ENCODE peak calls at places on chromosomes 16 and 17, in four cellular contexts. X is ovary, A is tibial nerve, J is adrenal gland. D is an unnamed sample.

GRCh38 chr16:31487720-31488629 is 5.1 kb downstream of the SLC5A2 start:
- DNase-seq in X (no peak), A (no peak), J (no peak), D (peak)

GRCh38 chr17:75549246-75550138 is 24.0 kb downstream of the LLGL2 start:
- DNase-seq in X (no peak), A (no peak), J (no peak), D (peak)

GRCh38 chr17:8109669-8110455 is 8.5 kb downstream of the ALOXE3 start:
- DNase-seq in X (peak), A (no peak), J (peak), D (peak)

GRCh38 chr17:55818026-55818425 is 67.2 kb downstream of the PCTP start:
- DNase-seq in X (no peak), A (no peak), J (no peak), D (no peak)

GRCh38 chr16:84138824-84139627 is 6.0 kb downstream of the HSDL1 start:
- DNase-seq in X (no peak), A (no peak), J (no peak), D (no peak)

GRCh38 chr17:59756236-59756818 is 48.9 kb downstream of the VMP1 start:
- DNase-seq in X (no peak), A (no peak), J (no peak), D (no peak)

GRCh38 chr17:61161615-61162134 is 238.0 kb upstream of the TBX2 start:
- DNase-seq in X (no peak), A (no peak), J (no peak), D (no peak)

GRCh38 chr17:200604-200985 is 19.1 kb upstream of the DOC2B start:
- DNase-seq in X (no peak), A (no peak), J (no peak), D (no peak)

GRCh38 chr17:53527473-53527872 is 295.3 kb upstream of the KIF2B start:
- DNase-seq in X (no peak), A (no peak), J (no peak), D (no peak)

GRCh38 chr17:44352922-44353655 is 8.0 kb downstream of the GRN start:
- DNase-seq in X (no peak), A (no peak), J (no peak), D (no peak)

GRCh38 chr16:27738596-27738995 is 188.7 kb downstream of the KATNIP start:
- DNase-seq in X (no peak), A (no peak), J (no peak), D (no peak)

GRCh38 chr16:67773099-67773498 is 33.3 kb downstream of the RANBP10 start:
- DNase-seq in X (peak), A (no peak), J (peak), D (no peak)

GRCh38 chr17:28105501-28105900 is 63.0 kb downstream of the NLK start:
- DNase-seq in X (no peak), A (no peak), J (no peak), D (no peak)

GRCh38 chr17:81346908-81347349 is 48.3 kb upstream of the BAHCC1 start:
- DNase-seq in X (peak), A (no peak), J (no peak), D (peak)
- H3K27ac ChIP-seq in X (peak), A (peak), J (no peak), D (no peak)

GRCh38 chr16:87834015-87834667 is 35.2 kb downstream of the SLC7A5 start:
- DNase-seq in X (no peak), A (no peak), J (no peak), D (no peak)

GRCh38 chr16:87835882-87836331 is 33.4 kb downstream of the SLC7A5 start:
- DNase-seq in X (no peak), A (no peak), J (no peak), D (no peak)

GRCh38 chr16:87836346-87836843 is 32.9 kb downstream of the SLC7A5 start:
- DNase-seq in X (no peak), A (no peak), J (no peak), D (no peak)

GRCh38 chr16:87833548-87833947 is 35.8 kb downstream of the SLC7A5 start:
- DNase-seq in X (no peak), A (no peak), J (no peak), D (no peak)

DNA sequence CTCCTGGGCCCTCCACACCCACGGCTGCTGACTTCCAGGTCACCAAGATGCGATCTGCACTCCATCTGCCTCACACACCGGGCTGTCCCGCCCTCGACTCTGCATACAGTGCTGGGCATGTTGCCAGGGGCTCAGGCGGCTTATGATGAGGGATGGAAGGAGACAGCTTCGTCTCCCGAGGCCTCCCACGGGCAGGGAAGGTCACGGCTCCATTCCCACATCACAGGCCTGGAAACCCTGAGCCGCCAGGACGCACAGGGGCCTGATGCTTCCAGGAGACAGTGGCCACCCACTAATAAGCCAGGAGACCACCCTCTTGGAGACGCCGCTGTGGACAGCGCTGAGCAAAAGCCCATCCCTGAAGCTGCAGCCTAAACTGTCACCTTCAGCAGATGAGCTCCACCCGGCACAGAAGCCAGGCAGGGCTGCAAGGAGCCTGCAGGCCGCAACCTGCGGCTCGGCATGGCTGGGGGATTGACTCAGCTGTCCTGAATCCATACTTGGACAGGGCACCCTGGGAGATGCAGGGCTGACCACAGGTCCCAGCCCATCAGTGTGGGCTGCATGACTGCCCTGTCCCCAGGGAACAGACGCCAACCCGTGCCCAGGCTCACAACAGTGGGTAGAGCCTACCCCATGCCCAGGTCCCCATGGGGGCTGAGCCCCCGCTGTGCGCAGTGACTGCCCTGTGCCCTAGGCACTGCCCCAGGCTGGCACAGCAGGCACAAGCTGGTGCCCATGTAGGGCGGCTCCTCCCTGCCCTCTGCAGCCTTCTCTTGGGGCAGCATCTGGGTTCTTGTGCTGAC is 34.4 kb downstream of the SLC7A5 start:
- DNase-seq in X (no peak), A (no peak), J (no peak), D (no peak)
- H3K27ac ChIP-seq in X (no peak), A (peak), J (no peak), D (no peak)

GRCh38 chr16:81586976-81587625 is 142.5 kb downstream of the CMIP start:
- DNase-seq in X (no peak), A (no peak), J (no peak), D (no peak)
- H3K27ac ChIP-seq in X (no peak), A (no peak), J (no peak), D (no peak)

DNA sequence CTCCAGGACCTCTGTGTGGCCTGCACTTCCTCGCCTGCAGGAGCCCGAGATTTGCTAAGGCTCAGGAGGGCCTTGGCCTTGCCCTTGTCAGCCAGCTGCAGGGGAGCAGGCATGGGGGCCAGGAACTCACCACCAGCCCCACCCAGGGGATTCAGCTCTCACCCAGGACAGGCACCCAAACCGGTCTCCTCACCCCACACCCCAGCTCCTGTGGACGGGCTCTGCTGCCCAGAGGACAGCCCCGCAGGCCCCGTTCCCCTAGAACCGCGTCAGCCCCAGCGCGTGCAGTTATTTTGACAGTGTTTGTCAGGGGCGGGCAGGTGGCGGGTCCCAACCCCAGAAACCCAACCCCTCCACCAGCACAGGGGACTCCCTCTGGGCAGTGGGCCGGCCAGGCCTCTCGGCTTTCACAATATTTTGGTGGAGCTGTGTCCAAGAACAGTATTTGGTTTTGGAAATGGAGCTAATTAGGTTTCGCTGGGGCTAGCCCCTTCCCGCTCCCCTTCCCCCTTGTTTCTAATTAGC is 44.7 kb downstream of the BAHCC1 start:
- DNase-seq in X (no peak), A (no peak), J (no peak), D (no peak)
- H3K27ac ChIP-seq in X (no peak), A (no peak), J (no peak), D (no peak)

GRCh38 chr16:28880589-28880915 is 2.3 kb downstream of the ATP2A1 start:
- DNase-seq in X (no peak), A (no peak), J (no peak), D (no peak)

GRCh38 chr16:28880955-28881354 is 2.7 kb downstream of the ATP2A1 start:
- DNase-seq in X (no peak), A (no peak), J (no peak), D (no peak)

GRCh38 chr16:28879841-28880588 is 1.7 kb downstream of the ATP2A1 start:
- DNase-seq in X (peak), A (peak), J (peak), D (peak)

GRCh38 chr16:28878083-28878926 is at the start of gene ATP2A1:
- DNase-seq in X (no peak), A (no peak), J (no peak), D (no peak)

GRCh38 chr16:28879261-28879840 is 1.1 kb downstream of the ATP2A1 start:
- DNase-seq in X (no peak), A (no peak), J (no peak), D (peak)
- H3K27ac ChIP-seq in X (no peak), A (peak), J (no peak), D (no peak)

GRCh38 chr16:53132406-53132805 is 77.6 kb downstream of the CHD9 start:
- DNase-seq in X (no peak), A (no peak), J (no peak), D (no peak)
- H3K27ac ChIP-seq in X (no peak), A (peak), J (no peak), D (no peak)

GRCh38 chr16:85380905-85381737 is 232.0 kb upstream of the GSE1 start:
- DNase-seq in X (no peak), A (no peak), J (no peak), D (no peak)
- H3K27ac ChIP-seq in X (no peak), A (no peak), J (no peak), D (no peak)